ENCODE peak calls at places on chromosomes 11 and 22, in nine cellular contexts. One of them, this sample, is unnamed.

GRCh38 chr11:113667801-113668200 is 38.3 kb downstream of the TMPRSS5 start:
- DNase-seq in body of pancreas: no peak
- DNase-seq in brain microvascular endothelial cell: no peak
- DNase-seq in HCT116: no peak
- DNase-seq in PC-3: peak; percentile 37
- DNase-seq in A549: no peak
- DNase-seq in endothelial cell of umbilical vein: no peak
- DNase-seq in colonic mucosa: no peak
- DNase-seq in fibroblast of lung: no peak
- DNase-seq in this sample: no peak

GRCh38 chr11:22449441-22449840 is 111.3 kb downstream of the SLC17A6 start:
- DNase-seq in body of pancreas: no peak
- DNase-seq in brain microvascular endothelial cell: peak; percentile 14
- DNase-seq in HCT116: no peak
- DNase-seq in PC-3: no peak
- DNase-seq in A549: no peak
- DNase-seq in endothelial cell of umbilical vein: no peak
- DNase-seq in colonic mucosa: no peak
- DNase-seq in fibroblast of lung: no peak
- DNase-seq in this sample: no peak

GRCh38 chr11:48122246-48122645 is 94.4 kb upstream of the OR4B1 start:
- DNase-seq in body of pancreas: no peak
- DNase-seq in brain microvascular endothelial cell: no peak
- DNase-seq in HCT116: no peak
- DNase-seq in PC-3: no peak
- DNase-seq in A549: no peak
- DNase-seq in endothelial cell of umbilical vein: no peak
- DNase-seq in colonic mucosa: no peak
- DNase-seq in fibroblast of lung: no peak
- DNase-seq in this sample: no peak

GRCh38 chr22:44366372-44367310 is 53.9 kb upstream of the SHISAL1 start:
- DNase-seq in body of pancreas: no peak
- DNase-seq in brain microvascular endothelial cell: no peak
- DNase-seq in HCT116: no peak
- DNase-seq in PC-3: no peak
- DNase-seq in A549: no peak
- DNase-seq in endothelial cell of umbilical vein: peak; percentile 11
- DNase-seq in colonic mucosa: no peak
- DNase-seq in fibroblast of lung: peak; percentile 10
- DNase-seq in this sample: no peak

GRCh38 chr11:9095421-9095820 is 4.0 kb upstream of the SCUBE2 start:
- DNase-seq in body of pancreas: no peak
- DNase-seq in brain microvascular endothelial cell: no peak
- DNase-seq in HCT116: no peak
- DNase-seq in PC-3: no peak
- DNase-seq in A549: no peak
- DNase-seq in endothelial cell of umbilical vein: no peak
- DNase-seq in colonic mucosa: no peak
- DNase-seq in fibroblast of lung: no peak
- DNase-seq in this sample: no peak

GRCh38 chr22:29877620-29878019 is 5.4 kb upstream of the MTMR3 start:
- DNase-seq in body of pancreas: no peak
- DNase-seq in brain microvascular endothelial cell: peak; percentile 73
- DNase-seq in HCT116: no peak
- DNase-seq in PC-3: no peak
- DNase-seq in A549: no peak
- DNase-seq in endothelial cell of umbilical vein: no peak
- DNase-seq in colonic mucosa: no peak
- DNase-seq in fibroblast of lung: no peak
- DNase-seq in this sample: peak; percentile 85

GRCh38 chr11:2698386-2699184 is 1.2 kb downstream of the KCNQ1OT1 start:
- DNase-seq in body of pancreas: no peak
- DNase-seq in brain microvascular endothelial cell: no peak
- DNase-seq in HCT116: no peak
- DNase-seq in PC-3: peak; percentile 11
- DNase-seq in A549: no peak
- DNase-seq in endothelial cell of umbilical vein: no peak
- DNase-seq in colonic mucosa: no peak
- DNase-seq in fibroblast of lung: no peak
- DNase-seq in this sample: peak; percentile 14

GRCh38 chr11:2201542-2201941 is 29.9 kb upstream of the TH start:
- DNase-seq in body of pancreas: no peak
- DNase-seq in brain microvascular endothelial cell: no peak
- DNase-seq in HCT116: no peak
- DNase-seq in PC-3: no peak
- DNase-seq in A549: no peak
- DNase-seq in endothelial cell of umbilical vein: no peak
- DNase-seq in colonic mucosa: no peak
- DNase-seq in fibroblast of lung: no peak
- DNase-seq in this sample: no peak

GRCh38 chr11:72012897-72013721 is 14.4 kb downstream of the IL18BP start:
- DNase-seq in body of pancreas: peak; percentile 78
- DNase-seq in brain microvascular endothelial cell: peak; percentile 28
- DNase-seq in HCT116: no peak
- DNase-seq in PC-3: peak; percentile 39
- DNase-seq in A549: peak; percentile 59
- DNase-seq in endothelial cell of umbilical vein: no peak
- DNase-seq in colonic mucosa: no peak
- DNase-seq in fibroblast of lung: peak; percentile 85
- DNase-seq in this sample: peak; percentile 89

GRCh38 chr11:12090061-12090572 is 20.3 kb upstream of the MICAL2 start:
- DNase-seq in body of pancreas: no peak
- DNase-seq in brain microvascular endothelial cell: no peak
- DNase-seq in HCT116: peak; percentile 54
- DNase-seq in PC-3: peak; percentile 94
- DNase-seq in A549: no peak
- DNase-seq in endothelial cell of umbilical vein: peak; percentile 76
- DNase-seq in colonic mucosa: peak; percentile 35
- DNase-seq in fibroblast of lung: peak; percentile 58
- DNase-seq in this sample: peak; percentile 78

GRCh38 chr22:47354668-47355387 is 592.4 kb downstream of the TBC1D22A start:
- DNase-seq in body of pancreas: no peak
- DNase-seq in brain microvascular endothelial cell: no peak
- DNase-seq in HCT116: no peak
- DNase-seq in PC-3: no peak
- DNase-seq in A549: no peak
- DNase-seq in endothelial cell of umbilical vein: no peak
- DNase-seq in colonic mucosa: no peak
- DNase-seq in fibroblast of lung: no peak
- DNase-seq in this sample: no peak

GRCh38 chr11:31492320-31492913 is 17.0 kb downstream of the IMMP1L start:
- DNase-seq in body of pancreas: peak; percentile 14
- DNase-seq in brain microvascular endothelial cell: peak; percentile 31
- DNase-seq in HCT116: no peak
- DNase-seq in PC-3: no peak
- DNase-seq in A549: no peak
- DNase-seq in endothelial cell of umbilical vein: no peak
- DNase-seq in colonic mucosa: no peak
- DNase-seq in fibroblast of lung: peak; percentile 58
- DNase-seq in this sample: peak; percentile 43

GRCh38 chr11:3962406-3962840 is 107.0 kb downstream of the STIM1 start:
- DNase-seq in body of pancreas: no peak
- DNase-seq in brain microvascular endothelial cell: peak; percentile 68
- DNase-seq in HCT116: no peak
- DNase-seq in PC-3: no peak
- DNase-seq in A549: no peak
- DNase-seq in endothelial cell of umbilical vein: peak; percentile 23
- DNase-seq in colonic mucosa: no peak
- DNase-seq in fibroblast of lung: peak; percentile 52
- DNase-seq in this sample: peak; percentile 47

GRCh38 chr11:77669848-77670511 is 32.4 kb upstream of the CLNS1A start:
- DNase-seq in body of pancreas: no peak
- DNase-seq in brain microvascular endothelial cell: peak; percentile 27
- DNase-seq in HCT116: no peak
- DNase-seq in PC-3: peak; percentile 68
- DNase-seq in A549: peak; percentile 65
- DNase-seq in endothelial cell of umbilical vein: peak; percentile 19
- DNase-seq in colonic mucosa: no peak
- DNase-seq in fibroblast of lung: no peak
- DNase-seq in this sample: no peak

GRCh38 chr22:21025266-21025665 is 7.1 kb downstream of the SLC7A4 start:
- DNase-seq in body of pancreas: no peak
- DNase-seq in brain microvascular endothelial cell: no peak
- DNase-seq in HCT116: no peak
- DNase-seq in PC-3: no peak
- DNase-seq in A549: no peak
- DNase-seq in endothelial cell of umbilical vein: no peak
- DNase-seq in colonic mucosa: no peak
- DNase-seq in fibroblast of lung: no peak
- DNase-seq in this sample: no peak

GRCh38 chr11:43547900-43548381 is 132.6 kb upstream of the HSD17B12 start:
- DNase-seq in body of pancreas: peak; percentile 44
- DNase-seq in brain microvascular endothelial cell: no peak
- DNase-seq in HCT116: no peak
- DNase-seq in PC-3: no peak
- DNase-seq in A549: peak; percentile 14
- DNase-seq in endothelial cell of umbilical vein: no peak
- DNase-seq in colonic mucosa: no peak
- DNase-seq in fibroblast of lung: peak; percentile 11
- DNase-seq in this sample: peak; percentile 15

GRCh38 chr22:42397332-42398246 is 34.6 kb downstream of the NFAM1 start:
- DNase-seq in body of pancreas: peak; percentile 69
- DNase-seq in brain microvascular endothelial cell: no peak
- DNase-seq in HCT116: no peak
- DNase-seq in PC-3: no peak
- DNase-seq in A549: no peak
- DNase-seq in endothelial cell of umbilical vein: peak; percentile 24
- DNase-seq in colonic mucosa: no peak
- DNase-seq in fibroblast of lung: no peak
- DNase-seq in this sample: no peak

GRCh38 chr11:86228967-86229330 is 15.6 kb upstream of the EED start:
- DNase-seq in body of pancreas: no peak
- DNase-seq in brain microvascular endothelial cell: no peak
- DNase-seq in HCT116: no peak
- DNase-seq in PC-3: peak; percentile 24
- DNase-seq in A549: no peak
- DNase-seq in endothelial cell of umbilical vein: no peak
- DNase-seq in colonic mucosa: no peak
- DNase-seq in fibroblast of lung: no peak
- DNase-seq in this sample: no peak

GRCh38 chr11:1873048-1873812 is 18.5 kb downstream of the PRR33 start:
- DNase-seq in body of pancreas: no peak
- DNase-seq in brain microvascular endothelial cell: no peak
- DNase-seq in HCT116: no peak
- DNase-seq in PC-3: no peak
- DNase-seq in A549: peak; percentile 41
- DNase-seq in endothelial cell of umbilical vein: no peak
- DNase-seq in colonic mucosa: no peak
- DNase-seq in fibroblast of lung: peak; percentile 81
- DNase-seq in this sample: peak; percentile 70

GRCh38 chr22:19062139-19062789 is 59.9 kb downstream of the DGCR2 start:
- DNase-seq in body of pancreas: peak; percentile 54
- DNase-seq in brain microvascular endothelial cell: no peak
- DNase-seq in HCT116: no peak
- DNase-seq in PC-3: peak; percentile 1
- DNase-seq in A549: no peak
- DNase-seq in endothelial cell of umbilical vein: peak; percentile 57
- DNase-seq in colonic mucosa: no peak
- DNase-seq in fibroblast of lung: peak; percentile 10
- DNase-seq in this sample: no peak

GRCh38 chr11:134749040-134749586 is 337.1 kb upstream of the B3GAT1 start:
- DNase-seq in body of pancreas: no peak
- DNase-seq in brain microvascular endothelial cell: no peak
- DNase-seq in HCT116: no peak
- DNase-seq in PC-3: no peak
- DNase-seq in A549: no peak
- DNase-seq in endothelial cell of umbilical vein: no peak
- DNase-seq in colonic mucosa: no peak
- DNase-seq in fibroblast of lung: no peak
- DNase-seq in this sample: no peak

GRCh38 chr22:41338614-41339212 is 37.4 kb downstream of the ZC3H7B start:
- DNase-seq in body of pancreas: no peak
- DNase-seq in brain microvascular endothelial cell: no peak
- DNase-seq in HCT116: no peak
- DNase-seq in PC-3: no peak
- DNase-seq in A549: no peak
- DNase-seq in endothelial cell of umbilical vein: no peak
- DNase-seq in colonic mucosa: no peak
- DNase-seq in fibroblast of lung: peak; percentile 12
- DNase-seq in this sample: peak; percentile 39

DNA sequence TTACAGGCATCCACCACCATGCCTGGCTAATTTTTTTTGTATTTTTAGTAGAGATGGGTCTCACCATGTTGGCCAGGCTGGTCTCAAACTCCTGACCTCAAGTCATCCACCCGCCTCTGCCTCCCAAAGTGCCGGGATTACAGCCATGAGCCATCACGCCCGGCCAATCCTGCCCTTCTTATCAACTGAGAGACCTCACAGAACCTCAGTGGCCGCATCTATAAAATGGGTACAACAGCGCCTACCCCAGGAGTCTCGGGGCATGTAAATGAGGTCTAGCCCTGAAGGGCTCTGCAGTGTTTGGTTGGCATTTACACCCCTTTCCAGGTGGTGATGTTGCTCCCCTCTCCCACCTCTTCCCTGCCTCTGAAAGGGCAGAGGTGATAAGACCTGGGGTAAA is 11.7 kb downstream of the SYNGR1 start:
- DNase-seq in body of pancreas: no peak
- DNase-seq in brain microvascular endothelial cell: no peak
- DNase-seq in HCT116: no peak
- DNase-seq in PC-3: no peak
- DNase-seq in A549: no peak
- DNase-seq in endothelial cell of umbilical vein: no peak
- DNase-seq in colonic mucosa: no peak
- DNase-seq in fibroblast of lung: no peak
- DNase-seq in this sample: no peak
- TF ChIP-seq CTCF in body of pancreas: no peak
- TF ChIP-seq CTCF in brain microvascular endothelial cell: no peak
- TF ChIP-seq CTCF in HCT116: no peak
- TF ChIP-seq CTCF in PC-3: no peak
- TF ChIP-seq CTCF in A549: no peak
- TF ChIP-seq CTCF in endothelial cell of umbilical vein: no peak
- TF ChIP-seq CTCF in colonic mucosa: no peak
- TF ChIP-seq CTCF in fibroblast of lung: no peak
- TF ChIP-seq CTCF in this sample: no peak

GRCh38 chr22:37228106-37229011 is 15.7 kb downstream of the RAC2 start:
- DNase-seq in body of pancreas: peak; percentile 63
- DNase-seq in brain microvascular endothelial cell: no peak
- DNase-seq in HCT116: peak; percentile 37
- DNase-seq in PC-3: peak; percentile 73
- DNase-seq in A549: no peak
- DNase-seq in endothelial cell of umbilical vein: no peak
- DNase-seq in colonic mucosa: no peak
- DNase-seq in fibroblast of lung: no peak
- DNase-seq in this sample: no peak
- H3K4me3 ChIP-seq in body of pancreas: no peak overlapping the region
- H3K4me3 ChIP-seq in brain microvascular endothelial cell: no peak overlapping the region
- H3K4me3 ChIP-seq in HCT116: peak overlapping the region; percentile 13
- H3K4me3 ChIP-seq in PC-3: no peak overlapping the region
- H3K4me3 ChIP-seq in A549: no peak overlapping the region
- H3K4me3 ChIP-seq in endothelial cell of umbilical vein: no peak overlapping the region
- H3K4me3 ChIP-seq in colonic mucosa: no peak overlapping the region
- H3K4me3 ChIP-seq in fibroblast of lung: no peak overlapping the region
- H3K4me3 ChIP-seq in this sample: no peak overlapping the region

GRCh38 chr11:118353084-118353710 is 6.2 kb upstream of the UBE4A start:
- DNase-seq in body of pancreas: no peak
- DNase-seq in brain microvascular endothelial cell: no peak
- DNase-seq in HCT116: no peak
- DNase-seq in PC-3: peak; percentile 67
- DNase-seq in A549: no peak
- DNase-seq in endothelial cell of umbilical vein: peak; percentile 25
- DNase-seq in colonic mucosa: no peak
- DNase-seq in fibroblast of lung: peak; percentile 38
- DNase-seq in this sample: peak; percentile 35
- TF ChIP-seq CTCF in body of pancreas: peak; percentile 36
- TF ChIP-seq CTCF in brain microvascular endothelial cell: peak; percentile 41
- TF ChIP-seq CTCF in HCT116: peak; percentile 76
- TF ChIP-seq CTCF in PC-3: peak; percentile 86
- TF ChIP-seq CTCF in A549: peak; percentile 51
- TF ChIP-seq CTCF in endothelial cell of umbilical vein: peak; percentile 38
- TF ChIP-seq CTCF in colonic mucosa: peak; percentile 53
- TF ChIP-seq CTCF in fibroblast of lung: peak; percentile 47
- TF ChIP-seq CTCF in this sample: peak; percentile 46

GRCh38 chr11:130314184-130314748 is 451 bp downstream of the ZBTB44 start:
- DNase-seq in body of pancreas: peak; percentile 62
- DNase-seq in brain microvascular endothelial cell: peak; percentile 15
- DNase-seq in HCT116: peak; percentile 10
- DNase-seq in PC-3: peak; percentile 62
- DNase-seq in A549: no peak
- DNase-seq in endothelial cell of umbilical vein: peak; percentile 61
- DNase-seq in colonic mucosa: peak; percentile 71
- DNase-seq in fibroblast of lung: peak; percentile 29
- DNase-seq in this sample: peak; percentile 7
- H3K4me3 ChIP-seq in body of pancreas: peak overlapping the region; percentile 44
- H3K4me3 ChIP-seq in brain microvascular endothelial cell: peak overlapping the region; percentile 78
- H3K4me3 ChIP-seq in HCT116: peak overlapping the region; percentile 80
- H3K4me3 ChIP-seq in PC-3: peak overlapping the region; percentile 82
- H3K4me3 ChIP-seq in A549: peak overlapping the region; percentile 94
- H3K4me3 ChIP-seq in endothelial cell of umbilical vein: peak overlapping the region; percentile 71
- H3K4me3 ChIP-seq in colonic mucosa: peak overlapping the region; percentile 85
- H3K4me3 ChIP-seq in fibroblast of lung: peak overlapping the region; percentile 81
- H3K4me3 ChIP-seq in this sample: peak overlapping the region; percentile 82

This sample was measured in fibroblast of mammary gland.